ENCODE peak calls at places on chromosome 2, in eight cellular contexts. Z is cardiac muscle cell, D is right atrium auricular region, S is K562, I is GM23338, H is upper lobe of right lung, M is Panc1, T is prostate gland. V is an unnamed sample.

GRCh38 chr2:44668336-44668735 is 273.2 kb upstream of the SIX3 start:
- DNase-seq in Z (no peak), D (no peak), S (no peak), I (peak), H (no peak), M (no peak), T (no peak), V (no peak)

GRCh38 chr2:72148975-72149555 is 1.4 kb upstream of the CYP26B1 start:
- DNase-seq in Z (peak), D (peak), S (peak), I (peak), H (peak), M (no peak), T (no peak), V (peak)

GRCh38 chr2:216974321-216975302 is 114.7 kb upstream of the TNP1 start:
- DNase-seq in Z (no peak), D (no peak), S (no peak), I (no peak), H (no peak), M (no peak), T (no peak), V (no peak)

GRCh38 chr2:209636066-209636465 is 135.6 kb upstream of the UNC80 start:
- DNase-seq in Z (no peak), D (no peak), S (no peak), I (no peak), H (no peak), M (no peak), T (no peak), V (no peak)

GRCh38 chr2:229174794-229175529 is 96.1 kb downstream of the PID1 start:
- DNase-seq in Z (no peak), D (no peak), S (no peak), I (no peak), H (no peak), M (no peak), T (no peak), V (no peak)

GRCh38 chr2:3475771-3476170 is 43.6 kb downstream of the ADI1 start:
- DNase-seq in Z (no peak), D (no peak), S (no peak), I (no peak), H (no peak), M (no peak), T (no peak), V (no peak)

GRCh38 chr2:215358312-215358845 is 46.5 kb downstream of the ATIC start:
- DNase-seq in Z (no peak), D (no peak), S (no peak), I (no peak), H (no peak), M (no peak), T (no peak), V (no peak)

GRCh38 chr2:223042704-223043118 is 9.3 kb upstream of the KCNE4 start:
- DNase-seq in Z (no peak), D (no peak), S (no peak), I (no peak), H (no peak), M (no peak), T (no peak), V (no peak)

GRCh38 chr2:200498316-200498715 is 11.6 kb downstream of the KCTD18 start:
- DNase-seq in Z (no peak), D (no peak), S (no peak), I (no peak), H (no peak), M (no peak), T (no peak), V (no peak)

GRCh38 chr2:98912957-98913915 is 22.8 kb downstream of the CRACDL start:
- DNase-seq in Z (no peak), D (no peak), S (no peak), I (no peak), H (peak), M (no peak), T (no peak), V (no peak)

GRCh38 chr2:78646965-78647364 is 378.5 kb upstream of the REG3G start:
- DNase-seq in Z (no peak), D (no peak), S (no peak), I (no peak), H (no peak), M (no peak), T (no peak), V (no peak)

GRCh38 chr2:142875010-142875409 is 2.5 kb upstream of the KYNU start:
- DNase-seq in Z (no peak), D (no peak), S (no peak), I (no peak), H (no peak), M (no peak), T (no peak), V (no peak)

GRCh38 chr2:156826342-156826933 is 390.3 kb downstream of the GPD2 start:
- DNase-seq in Z (no peak), D (no peak), S (no peak), I (no peak), H (no peak), M (no peak), T (no peak), V (no peak)

GRCh38 chr2:69149631-69150215 is 136.7 kb downstream of the ANTXR1 start:
- DNase-seq in Z (peak), D (no peak), S (no peak), I (peak), H (no peak), M (no peak), T (no peak), V (no peak)
- H3K4me3 ChIP-seq in Z (no peak), D (no peak), S (no peak), I (no peak), H (no peak), M (no peak), T (no peak), V (no peak)

GRCh38 chr2:191243154-191243553 is 2.0 kb upstream of the MYO1B start:
- DNase-seq in Z (no peak), D (no peak), S (no peak), I (no peak), H (no peak), M (no peak), T (no peak), V (no peak)

GRCh38 chr2:191245869-191246531 is 796 bp downstream of the MYO1B start:
- DNase-seq in Z (peak), D (no peak), S (no peak), I (peak), H (peak), M (no peak), T (peak), V (no peak)

GRCh38 chr2:191246820-191247380 is 1.7 kb downstream of the MYO1B start:
- DNase-seq in Z (no peak), D (no peak), S (no peak), I (no peak), H (no peak), M (no peak), T (no peak), V (no peak)

GRCh38 chr2:191244350-191244749 is 854 bp upstream of the MYO1B start:
- DNase-seq in Z (no peak), D (no peak), S (no peak), I (no peak), H (no peak), M (no peak), T (no peak), V (no peak)

GRCh38 chr2:191245046-191245868 is at the start of gene MYO1B:
- DNase-seq in Z (peak), D (no peak), S (peak), I (peak), H (peak), M (no peak), T (peak), V (no peak)
- H3K27ac ChIP-seq in Z (peak), D (peak), S (no peak), I (peak), H (peak), M (peak), T (peak), V (peak)

GRCh38 chr2:171271380-171271779 is 110.7 kb upstream of the TLK1 start:
- DNase-seq in Z (no peak), D (no peak), S (no peak), I (no peak), H (no peak), M (no peak), T (no peak), V (no peak)
- TF ChIP-seq CTCF in Z (no peak), D (no peak), S (no peak), I (no peak), H (no peak), M (no peak), T (no peak), V (no peak)

GRCh38 chr2:190973726-190974628 is 40.0 kb downstream of the STAT1 start:
- DNase-seq in Z (no peak), D (no peak), S (no peak), I (no peak), H (no peak), M (no peak), T (no peak), V (no peak)
- H3K4me3 ChIP-seq in Z (no peak), D (no peak), S (no peak), I (no peak), H (no peak), M (no peak), T (no peak), V (no peak)

GRCh38 chr2:32003791-32004190 is 7.0 kb downstream of the MEMO1 start:
- DNase-seq in Z (no peak), D (no peak), S (no peak), I (no peak), H (no peak), M (no peak), T (no peak), V (no peak)

GRCh38 chr2:32008811-32009478 is 1.9 kb downstream of the MEMO1 start:
- DNase-seq in Z (peak), D (no peak), S (no peak), I (peak), H (no peak), M (no peak), T (peak), V (no peak)

GRCh38 chr2:32009479-32010256 is 1.1 kb downstream of the MEMO1 start:
- DNase-seq in Z (peak), D (no peak), S (peak), I (peak), H (peak), M (no peak), T (peak), V (no peak)

GRCh38 chr2:32005371-32005976 is 5.3 kb downstream of the MEMO1 start:
- DNase-seq in Z (no peak), D (no peak), S (no peak), I (no peak), H (no peak), M (no peak), T (no peak), V (no peak)

DNA sequence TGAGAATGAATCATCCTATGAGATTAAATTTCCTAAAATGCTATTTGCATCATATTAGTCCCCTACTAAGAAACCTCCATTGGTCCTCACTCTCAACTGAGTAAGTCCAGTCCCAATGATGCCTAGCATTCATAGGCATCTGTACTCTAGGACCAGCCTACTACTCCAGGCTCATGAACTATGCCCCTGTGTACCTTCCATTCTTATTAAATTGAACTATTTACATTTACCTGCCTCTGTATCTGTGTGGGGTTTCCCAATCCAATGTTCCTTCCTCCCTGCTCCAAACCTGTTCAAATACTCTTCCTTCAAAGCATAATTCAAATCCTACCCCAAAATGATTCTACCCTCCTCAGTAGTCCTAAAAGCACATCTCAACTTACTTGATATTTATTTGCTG is 3.8 kb downstream of the MEMO1 start:
- DNase-seq in Z (no peak), D (no peak), S (no peak), I (no peak), H (no peak), M (no peak), T (no peak), V (no peak)
- H3K27ac ChIP-seq in Z (no peak), D (no peak), S (no peak), I (no peak), H (no peak), M (no peak), T (no peak), V (no peak)